ENCODE peak calls at places on chromosomes 12 and 14, in five cellular contexts. F is NCI-H1105; I is naive thymus-derived CD4-positive, alpha-beta T cell; Y is HFFc6; G is effector CD8-positive, alpha-beta T cell. N is an unnamed sample.

GRCh38 chr14:55053018-55053417 is 1.6 kb downstream of the MAPK1IP1L start:
- DNase-seq in F (no peak), I (no peak), Y (no peak), G (no peak), N (no peak)

GRCh38 chr12:65968359-65968758 is 144.1 kb downstream of the HMGA2 start:
- DNase-seq in F (no peak), I (no peak), Y (no peak), G (no peak), N (no peak)

GRCh38 chr12:113867258-113867657 is 98.9 kb downstream of the RBM19 start:
- DNase-seq in F (no peak), I (no peak), Y (peak; percentile 37), G (no peak), N (no peak)

GRCh38 chr14:103207038-103207403 is 83.8 kb downstream of the TNFAIP2 start:
- DNase-seq in F (no peak), I (no peak), Y (peak; percentile 14), G (no peak), N (no peak)

GRCh38 chr14:44846232-44846824 is 115.4 kb downstream of the KLHL28 start:
- DNase-seq in F (peak; percentile 25), I (peak; percentile 15), Y (peak; percentile 44), G (no peak), N (no peak)

GRCh38 chr14:68820999-68821683 is 28.3 kb upstream of the ZFP36L1 start:
- DNase-seq in F (no peak), I (no peak), Y (no peak), G (no peak), N (no peak)

GRCh38 chr12:39660101-39660500 is 40.5 kb upstream of the ABCD2 start:
- DNase-seq in F (no peak), I (no peak), Y (no peak), G (no peak), N (no peak)

GRCh38 chr14:51581017-51581881 is 70.5 kb upstream of the FRMD6 start:
- DNase-seq in F (no peak), I (no peak), Y (peak; percentile 87), G (no peak), N (no peak)

GRCh38 chr12:107326237-107326636 is 232.9 kb upstream of the CRY1 start:
- DNase-seq in F (no peak), I (no peak), Y (no peak), G (no peak), N (no peak)

GRCh38 chr12:107931761-107932160 is 157.3 kb downstream of the ASCL4 start:
- DNase-seq in F (no peak), I (no peak), Y (no peak), G (no peak), N (no peak)

GRCh38 chr12:77940011-77940423 is 109.3 kb downstream of the NAV3 start:
- DNase-seq in F (no peak), I (no peak), Y (peak; percentile 89), G (no peak), N (no peak)